ENCODE peak calls at places on chromosomes 2 and 18, in nine cellular contexts. O is GM13977, U is Calu3, C is left lung, A is astrocyte of the cerebellum, B is HFF-Myc, W is body of pancreas, T is cardiac muscle cell, Q is kidney epithelial cell. D is an unnamed sample.

GRCh38 chr2:226683196-226683595 is 116.4 kb downstream of the IRS1 start:
- DNase-seq in O (no peak), U (no peak), C (no peak), A (no peak), B (no peak), W (no peak), T (no peak), Q (no peak), D (no peak)

GRCh38 chr2:109123586-109124201 is 5.3 kb upstream of the SH3RF3 start:
- DNase-seq in O (no peak), U (no peak), C (no peak), A (no peak), B (no peak), W (no peak), T (no peak), Q (no peak), D (no peak)

GRCh38 chr18:29361843-29362242 is 1184.9 kb upstream of the CDH2 start:
- DNase-seq in O (no peak), U (no peak), C (peak), A (no peak), B (no peak), W (no peak), T (no peak), Q (no peak), D (no peak)

GRCh38 chr2:169397697-169398096 is 35.4 kb upstream of the LRP2 start:
- DNase-seq in O (peak), U (no peak), C (no peak), A (peak), B (no peak), W (no peak), T (no peak), Q (no peak), D (no peak)

GRCh38 chr2:96408631-96409542 is 73.3 kb downstream of the NCAPH start:
- DNase-seq in O (no peak), U (peak), C (no peak), A (peak), B (no peak), W (peak), T (no peak), Q (peak), D (no peak)

GRCh38 chr2:101140978-101141655 is 10.1 kb downstream of the TBC1D8 start:
- DNase-seq in O (no peak), U (no peak), C (no peak), A (no peak), B (no peak), W (no peak), T (no peak), Q (no peak), D (no peak)

GRCh38 chr2:56239030-56239429 is 55.2 kb downstream of the CCDC85A start:
- DNase-seq in O (no peak), U (no peak), C (no peak), A (no peak), B (no peak), W (no peak), T (no peak), Q (no peak), D (no peak)

GRCh38 chr2:120886967-120887672 is 151.5 kb downstream of the GLI2 start:
- DNase-seq in O (no peak), U (no peak), C (peak), A (no peak), B (no peak), W (peak), T (peak), Q (no peak), D (no peak)

GRCh38 chr18:2686349-2686968 is 30.9 kb downstream of the SMCHD1 start:
- DNase-seq in O (no peak), U (no peak), C (no peak), A (no peak), B (no peak), W (no peak), T (no peak), Q (no peak), D (no peak)

GRCh38 chr18:3679254-3679653 is 229.3 kb downstream of the TGIF1 start:
- DNase-seq in O (no peak), U (no peak), C (no peak), A (no peak), B (no peak), W (no peak), T (no peak), Q (no peak), D (peak)

GRCh38 chr2:188978291-188979081 is 4.3 kb downstream of the COL3A1 start:
- DNase-seq in O (peak), U (peak), C (no peak), A (peak), B (no peak), W (no peak), T (peak), Q (peak), D (no peak)

GRCh38 chr18:59985289-59985688 is 85.5 kb downstream of the PMAIP1 start:
- DNase-seq in O (no peak), U (no peak), C (no peak), A (no peak), B (no peak), W (no peak), T (no peak), Q (no peak), D (no peak)

GRCh38 chr2:20185176-20186022 is 39.5 kb downstream of the SDC1 start:
- DNase-seq in O (no peak), U (peak), C (peak), A (peak), B (no peak), W (no peak), T (no peak), Q (peak), D (peak)

GRCh38 chr18:3400567-3401296 is 49.2 kb upstream of the TGIF1 start:
- DNase-seq in O (no peak), U (no peak), C (no peak), A (no peak), B (no peak), W (no peak), T (no peak), Q (no peak), D (no peak)

GRCh38 chr2:100882645-100883613 is 63.0 kb downstream of the NPAS2 start:
- DNase-seq in O (no peak), U (peak), C (no peak), A (no peak), B (no peak), W (peak), T (no peak), Q (no peak), D (no peak)

GRCh38 chr2:231590614-231591013 is 2.0 kb upstream of the TEX44 start:
- DNase-seq in O (no peak), U (no peak), C (no peak), A (no peak), B (no peak), W (no peak), T (peak), Q (no peak), D (no peak)

GRCh38 chr2:211930331-211930730 is 608.3 kb downstream of the ERBB4 start:
- DNase-seq in O (peak), U (no peak), C (no peak), A (no peak), B (no peak), W (no peak), T (no peak), Q (no peak), D (no peak)

GRCh38 chr2:134284119-134284670 is 30.3 kb downstream of the MGAT5 start:
- DNase-seq in O (no peak), U (no peak), C (no peak), A (no peak), B (no peak), W (no peak), T (no peak), Q (no peak), D (no peak)

GRCh38 chr2:219494952-219495530 is 3.6 kb upstream of the GMPPA start:
- DNase-seq in O (no peak), U (no peak), C (no peak), A (no peak), B (no peak), W (no peak), T (no peak), Q (no peak), D (no peak)
- TF ChIP-seq CTCF in O (peak), U (no peak), C (no peak), A (no peak), B (no peak), W (no peak), T (no peak), Q (no peak), D (no peak)

DNA sequence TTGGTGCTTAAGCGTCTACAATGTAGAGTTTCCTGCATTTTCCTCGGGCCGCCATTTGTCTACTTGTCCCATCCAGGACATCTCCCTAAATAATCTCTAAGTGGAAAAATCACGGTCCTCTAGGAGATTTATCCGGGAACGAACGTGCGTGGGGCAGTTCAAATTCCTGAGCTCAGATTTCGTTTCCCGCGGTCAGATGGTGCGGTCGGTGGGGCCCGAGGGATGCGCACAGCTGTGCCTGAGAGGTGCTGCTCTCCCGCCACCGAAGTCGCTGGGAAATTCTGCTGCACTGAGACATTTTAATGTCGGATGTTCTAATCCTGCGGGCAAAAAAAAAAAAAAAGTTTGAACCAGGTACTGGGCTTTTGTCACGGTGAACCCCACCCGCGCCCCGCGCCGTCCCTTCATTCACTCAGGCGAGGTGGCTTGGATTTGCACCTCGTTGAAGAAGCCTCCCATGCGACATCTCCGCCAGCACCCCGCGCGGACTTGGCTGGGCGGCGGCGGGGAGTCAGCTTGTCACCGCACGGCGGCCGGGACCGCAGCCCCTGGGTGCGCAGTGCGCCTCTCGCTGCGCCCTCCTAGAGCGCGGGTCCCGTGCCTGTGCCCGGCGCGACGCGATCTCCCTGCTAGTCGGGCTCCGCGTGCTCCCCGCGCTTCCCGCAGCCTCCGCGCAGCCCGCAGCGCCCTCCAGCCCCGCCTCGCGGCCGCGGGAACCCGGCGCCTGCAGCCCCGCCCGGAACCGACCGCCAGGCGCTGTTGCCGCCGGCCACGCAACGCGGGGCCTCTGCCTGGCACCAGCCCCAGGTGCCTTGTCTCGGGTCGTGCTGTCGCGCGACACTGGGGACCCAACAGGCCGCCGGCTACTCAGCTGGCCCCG is 192.0 kb upstream of the TCF4 start:
- DNase-seq in O (peak), U (no peak), C (peak), A (no peak), B (no peak), W (peak), T (peak), Q (no peak), D (no peak)
- TF ChIP-seq CTCF in O (no peak), U (no peak), C (no peak), A (no peak), B (peak), W (no peak), T (peak), Q (no peak), D (no peak)

GRCh38 chr2:106869512-106870276 is 16.3 kb downstream of the ST6GAL2 start:
- DNase-seq in O (no peak), U (no peak), C (peak), A (no peak), B (no peak), W (no peak), T (no peak), Q (no peak), D (no peak)
- TF ChIP-seq CTCF in O (no peak), U (no peak), C (no peak), A (no peak), B (no peak), W (no peak), T (no peak), Q (no peak), D (no peak)

DNA sequence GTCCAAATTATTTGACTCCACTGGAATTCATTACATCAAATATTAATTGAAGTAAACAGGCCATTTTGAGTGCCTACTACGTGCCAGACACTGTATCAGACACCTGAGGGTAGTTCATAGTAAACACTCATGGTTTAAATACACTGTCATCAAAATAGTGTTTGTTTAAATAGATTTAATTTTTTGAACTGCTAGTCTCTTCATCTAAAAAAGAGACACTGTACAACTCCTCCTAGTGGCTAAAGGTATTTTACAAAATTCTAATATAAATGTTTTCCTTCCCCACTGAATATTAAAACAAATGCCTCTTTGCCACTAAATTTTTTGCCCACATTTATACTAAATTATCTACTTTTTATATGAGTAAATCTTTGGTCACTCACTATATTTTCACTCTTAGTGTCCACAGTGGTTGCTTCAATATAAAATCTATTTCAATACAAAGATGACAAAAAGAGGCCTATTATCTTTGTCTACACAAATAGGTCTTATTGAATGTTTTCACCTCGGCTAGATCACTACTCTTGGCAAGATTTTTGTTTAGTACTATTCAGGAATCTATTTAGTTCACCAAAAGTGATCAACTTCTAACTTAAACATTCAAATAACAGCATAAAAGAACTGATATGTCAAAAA is 122.1 kb downstream of the TMEM247 start:
- DNase-seq in O (peak), U (no peak), C (no peak), A (no peak), B (no peak), W (no peak), T (peak), Q (no peak), D (no peak)
- TF ChIP-seq CTCF in O (peak), U (peak), C (no peak), A (peak), B (peak), W (peak), T (peak), Q (peak), D (peak)

D was measured in CD14-positive monocyte.